ENCODE peak calls at places on chromosome 12, in eight cellular contexts. L, Z, N, P, E, K, S and Y are unnamed samples. For H3K4me1, the result is how much of the 10 kb centered on the place peaks cover.

GRCh38 chr12:103677341-103677740 is 90.3 kb downstream of the STAB2 start:
- DNase-seq in L (no peak), Z (peak), N (no peak), P (peak), E (peak), K (no peak), S (peak), Y (peak)

GRCh38 chr12:93836616-93837260 is 159.6 kb downstream of the CRADD start:
- DNase-seq in L (no peak), Z (no peak), N (no peak), P (no peak), E (no peak), K (no peak), S (no peak), Y (no peak)

GRCh38 chr12:106342397-106343212 is 14.9 kb upstream of the POLR3B start:
- DNase-seq in L (no peak), Z (peak), N (no peak), P (peak), E (peak), K (peak), S (peak), Y (peak)

GRCh38 chr12:90044069-90044468 is 335.4 kb upstream of the ATP2B1 start:
- DNase-seq in L (no peak), Z (no peak), N (no peak), P (no peak), E (no peak), K (no peak), S (no peak), Y (no peak)

GRCh38 chr12:6827437-6827894 is 741 bp upstream of the P3H3 start:
- DNase-seq in L (peak), Z (peak), N (peak), P (peak), E (peak), K (peak), S (peak), Y (peak)

GRCh38 chr12:30643366-30643765 is 52.3 kb downstream of the IPO8 start:
- DNase-seq in L (no peak), Z (no peak), N (no peak), P (no peak), E (peak), K (no peak), S (no peak), Y (no peak)

GRCh38 chr12:29754235-29755189 is 29.2 kb downstream of the TMTC1 start:
- DNase-seq in L (no peak), Z (no peak), N (no peak), P (no peak), E (no peak), K (no peak), S (no peak), Y (no peak)

GRCh38 chr12:68798880-68799229 is 9.1 kb upstream of the MDM2 start:
- DNase-seq in L (no peak), Z (no peak), N (no peak), P (no peak), E (no peak), K (no peak), S (no peak), Y (no peak)

GRCh38 chr12:94618995-94619695 is 31.2 kb downstream of the TMCC3 start:
- DNase-seq in L (peak), Z (no peak), N (no peak), P (no peak), E (peak), K (peak), S (peak), Y (no peak)

GRCh38 chr12:116535241-116535640 is 23.9 kb upstream of the MAP1LC3B2 start:
- DNase-seq in L (no peak), Z (no peak), N (no peak), P (no peak), E (no peak), K (no peak), S (no peak), Y (no peak)
- H3K4me1 ChIP-seq in L (under half), Z (under half), N (under half), P (under half), E (under half), K (under half), S (under half), Y (under half)

GRCh38 chr12:53091756-53092155 is 5.7 kb upstream of the IGFBP6 start:
- DNase-seq in L (no peak), Z (no peak), N (no peak), P (no peak), E (no peak), K (no peak), S (no peak), Y (no peak)
- H3K4me1 ChIP-seq in L (under half), Z (under half), N (under half), P (under half), E (under half), K (under half), S (under half), Y (under half)

DNA sequence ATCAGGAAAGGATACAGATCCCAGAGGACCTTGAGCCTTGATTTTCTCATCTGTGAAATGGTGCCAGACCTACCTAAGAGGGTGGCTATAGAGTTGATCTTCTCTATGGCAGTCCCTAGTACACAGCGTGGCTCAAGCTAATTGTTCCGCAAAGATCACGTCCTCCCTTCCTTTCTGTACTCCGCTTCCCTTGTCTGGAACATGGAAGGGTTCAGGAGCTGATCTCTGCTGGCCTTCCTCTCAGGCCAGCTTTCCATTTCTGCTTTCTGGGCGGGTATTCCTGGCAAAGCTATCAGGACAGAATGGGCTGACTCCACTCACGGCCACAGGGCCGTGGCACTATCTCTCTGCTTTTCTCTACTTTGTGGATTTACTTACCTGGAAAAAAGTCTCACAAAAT is 6.5 kb downstream of the CAMKK2 start:
- DNase-seq in L (no peak), Z (no peak), N (no peak), P (no peak), E (no peak), K (no peak), S (no peak), Y (no peak)
- H3K4me1 ChIP-seq in L (under half), Z (under half), N (under half), P (under half), E (under half), K (under half), S (under half), Y (under half)

GRCh38 chr12:132345555-132346200 is 16.3 kb upstream of the GALNT9 start:
- DNase-seq in L (no peak), Z (no peak), N (no peak), P (no peak), E (no peak), K (no peak), S (no peak), Y (no peak)
- H3K4me1 ChIP-seq in L (under half), Z (under half), N (under half), P (under half), E (under half), K (under half), S (under half), Y (under half)

DNA sequence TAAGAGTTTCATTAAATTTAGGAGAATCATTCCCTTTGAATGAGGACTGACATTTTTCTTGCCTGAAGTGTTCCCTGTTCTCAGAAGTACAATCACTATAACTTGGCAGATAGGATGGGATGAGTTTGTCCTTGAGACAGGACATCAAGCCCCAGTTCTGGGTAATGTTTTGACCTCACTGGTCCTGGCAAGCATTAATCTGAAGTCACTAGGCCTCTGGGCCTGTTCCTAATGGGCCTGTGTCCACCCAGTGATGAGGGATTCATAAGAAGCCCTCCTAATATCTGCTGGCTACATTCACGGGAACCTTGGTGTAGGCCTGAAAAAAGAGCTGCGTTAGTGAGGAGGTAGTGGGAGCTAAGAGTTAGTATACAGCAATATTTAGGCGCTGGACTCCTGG is 37.2 kb downstream of the NINJ2 start:
- DNase-seq in L (no peak), Z (no peak), N (no peak), P (no peak), E (no peak), K (no peak), S (no peak), Y (no peak)
- H3K4me1 ChIP-seq in L (under half), Z (under half), N (under half), P (under half), E (under half), K (under half), S (under half), Y (under half)

GRCh38 chr12:26938660-26939185 is 453 bp downstream of the FGFR1OP2 start:
- DNase-seq in L (peak), Z (no peak), N (no peak), P (no peak), E (no peak), K (no peak), S (no peak), Y (no peak)
- H3K4me1 ChIP-seq in L (under half), Z (under half), N (half or more), P (half or more), E (under half), K (under half), S (under half), Y (under half)

GRCh38 chr12:76020731-76021672 is 10.6 kb downstream of the PHLDA1 start:
- DNase-seq in L (peak), Z (no peak), N (peak), P (no peak), E (peak), K (peak), S (peak), Y (no peak)

GRCh38 chr12:76025601-76026575 is 5.7 kb downstream of the PHLDA1 start:
- DNase-seq in L (no peak), Z (no peak), N (no peak), P (no peak), E (peak), K (peak), S (no peak), Y (no peak)

GRCh38 chr12:76024102-76024781 is 7.3 kb downstream of the PHLDA1 start:
- DNase-seq in L (no peak), Z (no peak), N (no peak), P (no peak), E (peak), K (no peak), S (no peak), Y (no peak)

GRCh38 chr12:76024942-76025600 is 6.5 kb downstream of the PHLDA1 start:
- DNase-seq in L (no peak), Z (no peak), N (no peak), P (no peak), E (peak), K (peak), S (no peak), Y (no peak)

GRCh38 chr12:76023069-76023690 is 8.4 kb downstream of the PHLDA1 start:
- DNase-seq in L (no peak), Z (no peak), N (no peak), P (no peak), E (no peak), K (peak), S (no peak), Y (no peak)
- H3K4me1 ChIP-seq in L (half or more), Z (under half), N (under half), P (under half), E (half or more), K (under half), S (under half), Y (under half)